ENCODE peak calls at places on chromosomes 11 and 22, in eight cellular contexts. J is WTC11; O is endothelial cell; Z is ACHN; U is CD8-positive, alpha-beta memory T cell; E is stimulated activated CD4-positive, alpha-beta T cell treated with anti-CD3 and anti-CD28 coated beads, Interleukin-2, amount 100 ng/mL, for 48 hours; N is Caki2; S is EH. W is an unnamed sample.

GRCh38 chr22:22235564-22235963 is 9.0 kb upstream of the VPREB1 start:
- DNase-seq in J (peak; percentile 57), O (peak; percentile 33), Z (peak; percentile 45), U (peak; percentile 44), E (peak; percentile 68), N (no peak), S (no peak), W (no peak)

GRCh38 chr11:90846628-90847027 is 623.8 kb upstream of the CHORDC1 start:
- DNase-seq in J (no peak), O (no peak), Z (no peak), U (no peak), E (no peak), N (no peak), S (no peak), W (no peak)

GRCh38 chr11:63445720-63446119 is 45.2 kb downstream of the PLAAT5 start:
- DNase-seq in J (no peak), O (no peak), Z (no peak), U (no peak), E (peak; percentile 3), N (peak; percentile 16), S (peak; percentile 25), W (peak; percentile 12)

GRCh38 chr11:116420770-116421528 is 351.8 kb downstream of the BUD13 start:
- DNase-seq in J (no peak), O (no peak), Z (no peak), U (no peak), E (no peak), N (no peak), S (no peak), W (no peak)

GRCh38 chr11:17855531-17856290 is 121.1 kb downstream of the KCNC1 start:
- DNase-seq in J (no peak), O (no peak), Z (no peak), U (no peak), E (no peak), N (no peak), S (no peak), W (no peak)

GRCh38 chr22:28771195-28771791 is 1.2 kb upstream of the CCDC117 start:
- DNase-seq in J (no peak), O (no peak), Z (no peak), U (no peak), E (no peak), N (no peak), S (no peak), W (no peak)

GRCh38 chr22:26707581-26707980 is 50.2 kb downstream of the MIAT start:
- DNase-seq in J (no peak), O (no peak), Z (no peak), U (no peak), E (no peak), N (peak; percentile 49), S (no peak), W (no peak)

GRCh38 chr22:36940676-36941075 is 27.2 kb downstream of the CSF2RB start:
- DNase-seq in J (no peak), O (no peak), Z (no peak), U (no peak), E (no peak), N (no peak), S (no peak), W (no peak)

GRCh38 chr11:64407221-64407620 is 48.3 kb downstream of the RPS6KA4 start:
- DNase-seq in J (no peak), O (no peak), Z (no peak), U (no peak), E (no peak), N (no peak), S (no peak), W (no peak)

GRCh38 chr11:1073851-1074243 is 827 bp upstream of the MUC2 start:
- DNase-seq in J (peak; percentile 6), O (no peak), Z (no peak), U (no peak), E (no peak), N (no peak), S (no peak), W (no peak)

GRCh38 chr11:24295360-24295759 is 201.5 kb upstream of the LUZP2 start:
- DNase-seq in J (no peak), O (no peak), Z (no peak), U (no peak), E (no peak), N (no peak), S (no peak), W (no peak)

GRCh38 chr11:63845305-63845704 is 6.4 kb downstream of the MARK2 start:
- DNase-seq in J (no peak), O (no peak), Z (no peak), U (no peak), E (no peak), N (peak; percentile 35), S (peak; percentile 78), W (peak; percentile 70)

GRCh38 chr11:130737866-130738431 is 178.3 kb downstream of the SNX19 start:
- DNase-seq in J (no peak), O (no peak), Z (no peak), U (no peak), E (no peak), N (peak; percentile 79), S (peak; percentile 99), W (peak; percentile 77)

GRCh38 chr11:3163241-3163981 is 1.7 kb downstream of the OSBPL5 start:
- DNase-seq in J (peak; percentile 10), O (no peak), Z (no peak), U (no peak), E (no peak), N (no peak), S (peak; percentile 32), W (no peak)

GRCh38 chr22:32326647-32327046 is 31.0 kb upstream of the RFPL3 start:
- DNase-seq in J (no peak), O (no peak), Z (no peak), U (no peak), E (no peak), N (no peak), S (no peak), W (no peak)

GRCh38 chr11:10641314-10642206 is 52.0 kb downstream of the IRAG1 start:
- DNase-seq in J (no peak), O (no peak), Z (no peak), U (no peak), E (no peak), N (no peak), S (no peak), W (no peak)

GRCh38 chr11:65810046-65810868 is 23.4 kb downstream of the OVOL1 start:
- DNase-seq in J (no peak), O (no peak), Z (no peak), U (no peak), E (no peak), N (no peak), S (no peak), W (no peak)

GRCh38 chr11:30368394-30368793 is 45.5 kb downstream of the ARL14EP start:
- DNase-seq in J (no peak), O (no peak), Z (no peak), U (no peak), E (no peak), N (no peak), S (no peak), W (no peak)

GRCh38 chr22:39960791-39961746 is 872 bp downstream of the TMA7B start:
- DNase-seq in J (no peak), O (no peak), Z (no peak), U (peak; percentile 56), E (peak; percentile 62), N (no peak), S (peak; percentile 92), W (peak; percentile 94)

GRCh38 chr11:104033134-104033533 is 3.3 kb upstream of the DDI1 start:
- DNase-seq in J (no peak), O (no peak), Z (peak; percentile 2), U (no peak), E (no peak), N (peak; percentile 16), S (peak; percentile 56), W (peak; percentile 75)

W was measured in AG10803.